ENCODE peak calls at places on chromosomes 3 and 15, in four cellular contexts. P is NCI-H748 treated with DMSO at 0.1 percent for 48 hours; Z is stimulated activated CD8-positive, alpha-beta memory T cell treated with anti-CD3 and anti-CD28 coated beads, Interleukin-4, amount 100 ng/mL, for 1 hour; B is NCI-H1105. M is an unnamed sample.

GRCh38 chr3:48952510-48953118 is 34.0 kb downstream of the ARIH2 start:
- DNase-seq in P (no peak), Z (peak; percentile 4), B (no peak), M (no peak)

GRCh38 chr15:62758126-62758951 is 284.2 kb upstream of the TPM1 start:
- DNase-seq in P (no peak), Z (no peak), B (no peak), M (no peak)

GRCh38 chr3:13623101-13623654 is 74.3 kb downstream of the FBLN2 start:
- DNase-seq in P (no peak), Z (no peak), B (no peak), M (no peak)

GRCh38 chr3:112738366-112738765 is 97.4 kb upstream of the CCDC80 start:
- DNase-seq in P (no peak), Z (no peak), B (no peak), M (no peak)

GRCh38 chr3:107920538-107920937 is 170.3 kb downstream of the CD47 start:
- DNase-seq in P (no peak), Z (no peak), B (no peak), M (no peak)

GRCh38 chr3:179288845-179289244 is 34.0 kb upstream of the ZNF639 start:
- DNase-seq in P (no peak), Z (no peak), B (no peak), M (no peak)

GRCh38 chr15:63023351-63023945 is 19.1 kb upstream of the TPM1 start:
- DNase-seq in P (no peak), Z (no peak), B (no peak), M (no peak)

GRCh38 chr3:139020868-139021234 is at the start of gene PRR23B:
- DNase-seq in P (no peak), Z (no peak), B (no peak), M (no peak)

GRCh38 chr3:140599009-140599408 is 78.9 kb upstream of the TRIM42 start:
- DNase-seq in P (no peak), Z (no peak), B (no peak), M (no peak)

GRCh38 chr3:136929984-136930671 is 27.7 kb upstream of the IL20RB start:
- DNase-seq in P (no peak), Z (no peak), B (no peak), M (no peak)

GRCh38 chr3:36678216-36679013 is 85.9 kb downstream of the DCLK3 start:
- DNase-seq in P (no peak), Z (no peak), B (no peak), M (no peak)

GRCh38 chr15:95208988-95209387 is 977.6 kb downstream of the MCTP2 start:
- DNase-seq in P (no peak), Z (no peak), B (no peak), M (no peak)

GRCh38 chr3:152298393-152299242 is 29.9 kb downstream of the MBNL1 start:
- DNase-seq in P (no peak), Z (no peak), B (peak; percentile 92), M (no peak)

GRCh38 chr3:112688085-112688769 is 47.3 kb upstream of the CCDC80 start:
- DNase-seq in P (no peak), Z (no peak), B (no peak), M (no peak)

GRCh38 chr3:62373714-62374333 is 474 bp upstream of the FEZF2 start:
- DNase-seq in P (no peak), Z (no peak), B (no peak), M (no peak)

GRCh38 chr3:128390867-128391266 is 75.8 kb downstream of the DNAJB8 start:
- DNase-seq in P (no peak), Z (no peak), B (peak; percentile 9), M (no peak)

GRCh38 chr15:101049856-101050646 is 130.9 kb downstream of the LRRK1 start:
- DNase-seq in P (no peak), Z (no peak), B (no peak), M (no peak)

GRCh38 chr3:14472471-14473351 is 67.4 kb downstream of the GRIP2 start:
- DNase-seq in P (no peak), Z (no peak), B (no peak), M (no peak)

GRCh38 chr3:150759319-150759718 is 3.6 kb downstream of the SIAH2 start:
- DNase-seq in P (no peak), Z (no peak), B (no peak), M (no peak)

GRCh38 chr3:13491206-13491974 is 11.3 kb downstream of the HDAC11 start:
- DNase-seq in P (no peak), Z (no peak), B (no peak), M (no peak)

GRCh38 chr3:159616234-159616825 is 372.3 kb upstream of the IL12A start:
- DNase-seq in P (no peak), Z (no peak), B (peak; percentile 14), M (no peak)

GRCh38 chr3:48064292-48064829 is 48.1 kb upstream of the MAP4 start:
- DNase-seq in P (no peak), Z (no peak), B (no peak), M (no peak)

GRCh38 chr3:123733805-123734526 is 149.1 kb upstream of the HACD2 start:
- DNase-seq in P (no peak), Z (no peak), B (no peak), M (no peak)

GRCh38 chr3:177333535-177334495 is 136.5 kb upstream of the TBL1XR1 start:
- DNase-seq in P (no peak), Z (no peak), B (no peak), M (no peak)

GRCh38 chr3:147392083-147392916 is 14.0 kb downstream of the ZIC4 start:
- DNase-seq in P (peak; percentile 37), Z (no peak), B (no peak), M (no peak)

GRCh38 chr3:149442845-149443544 is 31.5 kb upstream of the TM4SF4 start:
- DNase-seq in P (no peak), Z (no peak), B (no peak), M (no peak)

GRCh38 chr3:194740859-194741486 is 55.3 kb downstream of the FAM43A start:
- DNase-seq in P (no peak), Z (no peak), B (no peak), M (no peak)

GRCh38 chr3:108281670-108282069 is 14.7 kb upstream of the HHLA2 start:
- DNase-seq in P (no peak), Z (no peak), B (no peak), M (no peak)

GRCh38 chr3:27714692-27715453 is 7.2 kb downstream of the EOMES start:
- DNase-seq in P (no peak), Z (no peak), B (no peak), M (no peak)

GRCh38 chr15:92332125-92332899 is 61.4 kb upstream of the ST8SIA2 start:
- DNase-seq in P (no peak), Z (no peak), B (no peak), M (no peak)

GRCh38 chr15:70023769-70024491 is 73.8 kb downstream of the TLE3 start:
- DNase-seq in P (peak; percentile 50), Z (no peak), B (peak; percentile 61), M (peak; percentile 60)

GRCh38 chr15:66094331-66094730 is 159.2 kb downstream of the MEGF11 start:
- DNase-seq in P (no peak), Z (no peak), B (no peak), M (no peak)

GRCh38 chr15:64246364-64247189 is 83.8 kb upstream of the PPIB start:
- DNase-seq in P (peak; percentile 58), Z (no peak), B (no peak), M (peak; percentile 10)

GRCh38 chr15:80076321-80077318 is 17.1 kb downstream of the ZFAND6 start:
- DNase-seq in P (no peak), Z (no peak), B (no peak), M (no peak)